ENCODE peak calls at places on chromosome 18, in nine cellular contexts. H is OCI-LY7; U is testis; K is CD8-positive, alpha-beta memory T cell; R is fibroblast of lung; J is adrenal gland; O is left lung; L is right atrium auricular region; A is astrocyte. Y is an unnamed sample. For H3K36me3 and H3K4me1, the result is how much of the 10 kb centered on the place peaks cover.

GRCh38 chr18:25921677-25922421 is 168.6 kb downstream of the SS18 start:
- DNase-seq in H (peak), U (peak), K (peak), R (peak), J (peak), O (no peak), L (no peak), A (no peak), Y (peak)

GRCh38 chr18:2310824-2311349 is 260.4 kb downstream of the METTL4 start:
- DNase-seq in H (no peak), U (no peak), K (no peak), R (no peak), J (no peak), O (no peak), L (no peak), A (no peak), Y (no peak)

GRCh38 chr18:32160547-32160946 is 29.3 kb upstream of the MEP1B start:
- DNase-seq in H (no peak), U (no peak), K (no peak), R (no peak), J (no peak), O (no peak), L (no peak), A (no peak), Y (peak)

GRCh38 chr18:49565656-49566055 is 3.8 kb downstream of the LIPG start:
- DNase-seq in H (no peak), U (peak), K (no peak), R (peak), J (no peak), O (no peak), L (no peak), A (peak), Y (peak)

GRCh38 chr18:57697434-57697833 is 75.8 kb upstream of the NARS1 start:
- DNase-seq in H (no peak), U (no peak), K (no peak), R (no peak), J (no peak), O (no peak), L (no peak), A (no peak), Y (no peak)

GRCh38 chr18:42459873-42460272 is 504.8 kb downstream of the PIK3C3 start:
- DNase-seq in H (no peak), U (no peak), K (no peak), R (no peak), J (no peak), O (no peak), L (no peak), A (no peak), Y (no peak)

GRCh38 chr18:8389391-8390340 is 219.6 kb upstream of the RAB12 start:
- DNase-seq in H (peak), U (peak), K (peak), R (peak), J (peak), O (no peak), L (no peak), A (peak), Y (peak)

GRCh38 chr18:24825397-24825796 is 365.0 kb downstream of the HRH4 start:
- DNase-seq in H (no peak), U (no peak), K (no peak), R (no peak), J (no peak), O (no peak), L (no peak), A (no peak), Y (no peak)

GRCh38 chr18:27717816-27718215 is 459.1 kb downstream of the CDH2 start:
- DNase-seq in H (no peak), U (no peak), K (no peak), R (peak), J (no peak), O (no peak), L (no peak), A (peak), Y (no peak)

GRCh38 chr18:75592527-75592926 is 165.0 kb upstream of the SMIM21 start:
- DNase-seq in H (no peak), U (no peak), K (no peak), R (peak), J (no peak), O (no peak), L (no peak), A (no peak), Y (no peak)

GRCh38 chr18:744824-745597 is 32.6 kb upstream of the ENOSF1 start:
- DNase-seq in H (no peak), U (no peak), K (no peak), R (no peak), J (no peak), O (no peak), L (no peak), A (no peak), Y (no peak)
- H3K36me3 ChIP-seq in H (under half), U (under half), K (under half), R (under half), J (under half), O (under half), L (under half), A (under half), Y (under half)

GRCh38 chr18:74316257-74317180 is 880 bp downstream of the C18orf63 start:
- DNase-seq in H (no peak), U (no peak), K (no peak), R (peak), J (no peak), O (peak), L (no peak), A (peak), Y (no peak)
- H3K4me3 ChIP-seq in H (no peak), U (peak), K (no peak), R (no peak), J (no peak), O (no peak), L (no peak), A (no peak), Y (no peak)

GRCh38 chr18:55585586-55586521 is 2.1 kb downstream of the TCF4 start:
- DNase-seq in H (peak), U (peak), K (no peak), R (peak), J (no peak), O (no peak), L (no peak), A (peak), Y (no peak)
- H3K4me1 ChIP-seq in H (under half), U (under half), K (under half), R (under half), J (under half), O (under half), L (under half), A (under half), Y (under half)

GRCh38 chr18:80143876-80144275 is 34.8 kb downstream of the ADNP2 start:
- DNase-seq in H (no peak), U (no peak), K (no peak), R (no peak), J (no peak), O (no peak), L (no peak), A (peak), Y (no peak)

GRCh38 chr18:80137976-80138375 is 28.9 kb downstream of the ADNP2 start:
- DNase-seq in H (no peak), U (no peak), K (no peak), R (no peak), J (no peak), O (no peak), L (no peak), A (no peak), Y (no peak)

GRCh38 chr18:80137137-80137536 is 28.1 kb downstream of the ADNP2 start:
- DNase-seq in H (no peak), U (no peak), K (no peak), R (no peak), J (no peak), O (no peak), L (no peak), A (no peak), Y (no peak)

GRCh38 chr18:80136679-80137078 is 27.6 kb downstream of the ADNP2 start:
- DNase-seq in H (no peak), U (no peak), K (no peak), R (no peak), J (no peak), O (no peak), L (no peak), A (no peak), Y (no peak)

GRCh38 chr18:80140455-80140985 is 31.5 kb downstream of the ADNP2 start:
- DNase-seq in H (no peak), U (no peak), K (no peak), R (no peak), J (no peak), O (no peak), L (no peak), A (no peak), Y (no peak)
- H3K36me3 ChIP-seq in H (under half), U (under half), K (under half), R (under half), J (under half), O (under half), L (under half), A (under half), Y (under half)

GRCh38 chr18:12287131-12287681 is 20.8 kb upstream of the TUBB6 start:
- DNase-seq in H (no peak), U (no peak), K (no peak), R (no peak), J (no peak), O (no peak), L (no peak), A (no peak), Y (no peak)
- H3K4me3 ChIP-seq in H (no peak), U (no peak), K (no peak), R (peak), J (peak), O (peak), L (peak), A (peak), Y (no peak)

GRCh38 chr18:44655435-44655834 is 25.3 kb upstream of the SETBP1 start:
- DNase-seq in H (no peak), U (no peak), K (no peak), R (no peak), J (no peak), O (no peak), L (no peak), A (no peak), Y (no peak)

GRCh38 chr18:44651453-44651852 is 29.2 kb upstream of the SETBP1 start:
- DNase-seq in H (no peak), U (no peak), K (no peak), R (peak), J (no peak), O (no peak), L (no peak), A (peak), Y (no peak)

GRCh38 chr18:44651918-44652317 is 28.8 kb upstream of the SETBP1 start:
- DNase-seq in H (no peak), U (no peak), K (no peak), R (no peak), J (no peak), O (no peak), L (no peak), A (no peak), Y (no peak)

DNA sequence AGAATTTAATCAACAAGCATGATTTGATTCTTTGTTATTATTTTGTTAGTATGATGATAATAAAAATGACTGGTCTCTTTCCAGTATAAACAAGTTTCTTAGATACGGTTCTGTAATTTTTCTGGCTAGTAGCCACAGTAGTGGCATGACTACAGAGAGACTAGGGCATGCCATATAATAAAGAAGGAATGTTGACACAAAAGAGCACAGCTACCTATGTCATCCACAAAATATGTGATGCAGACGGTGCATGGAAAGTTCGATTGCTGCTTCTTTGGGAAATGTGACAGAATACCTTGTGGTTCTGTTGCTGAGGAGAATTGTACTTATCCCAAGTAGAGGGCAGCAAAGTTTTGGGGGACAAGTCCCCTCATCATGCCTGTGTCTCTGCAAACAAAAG is 26.1 kb upstream of the SETBP1 start:
- DNase-seq in H (no peak), U (no peak), K (no peak), R (peak), J (no peak), O (no peak), L (no peak), A (peak), Y (no peak)
- H3K4me1 ChIP-seq in H (under half), U (under half), K (under half), R (under half), J (under half), O (under half), L (under half), A (under half), Y (under half)

GRCh38 chr18:61861372-61861771 is 31.4 kb downstream of the RNF152 start:
- DNase-seq in H (no peak), U (no peak), K (no peak), R (no peak), J (no peak), O (no peak), L (no peak), A (no peak), Y (no peak)
- H3K36me3 ChIP-seq in H (under half), U (under half), K (under half), R (under half), J (under half), O (under half), L (under half), A (under half), Y (under half)